ENCODE peak calls at places on chromosomes 4 and X, in five cellular contexts. U is hippocampal formation, A is esophagus muscularis mucosa, S is GM13977, N is NCI-H345. H is an unnamed sample.

GRCh38 chrX:110504947-110505346 is 146.3 kb downstream of the RTL9 start:
- DNase-seq in U (no peak), N (no peak), S (no peak), A (no peak), H (no peak)

GRCh38 chr4:107586321-107586720 is 133.7 kb downstream of the PAPSS1 start:
- DNase-seq in U (no peak), A (no peak), S (no peak), N (no peak), H (no peak)

GRCh38 chr4:26412381-26413372 is 77.6 kb downstream of the CCKAR start:
- DNase-seq in N (no peak), S (no peak), A (no peak), U (no peak), H (no peak)

GRCh38 chr4:148076964-148077363 is 345.1 kb downstream of the ARHGAP10 start:
- DNase-seq in N (no peak), S (no peak), U (no peak), A (no peak), H (no peak)

GRCh38 chrX:93673869-93674271 is at the start of gene FAM133A:
- DNase-seq in U (peak), A (no peak), S (no peak), N (peak), H (no peak)

GRCh38 chrX:17547658-17548057 is 172.7 kb downstream of the NHS start:
- DNase-seq in U (no peak), N (peak), A (no peak), S (peak), H (peak)

GRCh38 chr4:110518889-110519490 is 43.0 kb downstream of the ENPEP start:
- DNase-seq in A (no peak), N (no peak), S (peak), U (no peak), H (peak)

GRCh38 chr4:184850431-184851199 is 24.8 kb upstream of the ACSL1 start:
- DNase-seq in N (no peak), A (no peak), U (no peak), S (peak), H (no peak)

GRCh38 chrX:9562851-9563250 is 98.0 kb downstream of the TBL1X start:
- DNase-seq in N (no peak), U (no peak), A (no peak), S (no peak), H (no peak)

GRCh38 chr4:176258135-176258534 is 10.9 kb downstream of the ASB5 start:
- DNase-seq in N (no peak), U (no peak), A (no peak), S (no peak), H (no peak)

GRCh38 chr4:97942137-97942536 is 201.1 kb downstream of the STPG2 start:
- DNase-seq in S (no peak), U (no peak), N (no peak), A (no peak), H (no peak)

GRCh38 chrX:71667328-71668247 is at the start of gene LOC101059915:
- DNase-seq in A (no peak), N (no peak), S (no peak), U (no peak), H (no peak)

GRCh38 chr4:156781852-156782251 is 189.7 kb downstream of the PDGFC start:
- DNase-seq in U (no peak), A (no peak), N (no peak), S (no peak), H (peak)

GRCh38 chrX:107167163-107167921 is 38.9 kb downstream of the NUP62CL start:
- DNase-seq in A (no peak), S (no peak), U (no peak), N (no peak), H (no peak)

GRCh38 chr4:30757357-30757756 is 37.2 kb downstream of the PCDH7 start:
- DNase-seq in U (no peak), N (no peak), A (no peak), S (no peak), H (peak)

GRCh38 chr4:127143460-127144190 is 489.1 kb upstream of the INTU start:
- DNase-seq in S (no peak), N (no peak), A (no peak), U (no peak), H (no peak)

GRCh38 chrX:23435575-23435974 is 100.9 kb downstream of the PTCHD1 start:
- DNase-seq in A (no peak), S (no peak), N (no peak), U (no peak), H (no peak)

GRCh38 chrX:103187953-103188475 is 26.9 kb upstream of the BEX4 start:
- DNase-seq in A (no peak), U (no peak), N (no peak), S (no peak), H (peak)

GRCh38 chr4:186931519-186931918 is 207.9 kb upstream of the FAT1 start:
- DNase-seq in U (no peak), A (no peak), S (no peak), N (no peak), H (no peak)

GRCh38 chr4:5955201-5955821 is 62.4 kb upstream of the CRMP1 start:
- DNase-seq in S (no peak), A (no peak), U (no peak), N (peak), H (no peak)

GRCh38 chr4:154425514-154425913 is 66.1 kb downstream of the DCHS2 start:
- DNase-seq in U (no peak), N (no peak), A (no peak), S (no peak), H (no peak)

GRCh38 chrX:3592184-3592583 is 121.3 kb downstream of the PRKX start:
- DNase-seq in S (no peak), A (no peak), N (no peak), U (no peak), H (no peak)

GRCh38 chrX:94612140-94612539 is 938.1 kb downstream of the FAM133A start:
- DNase-seq in N (no peak), U (no peak), A (no peak), S (no peak), H (no peak)

GRCh38 chrX:53471346-53471745 is 37.2 kb upstream of the HSD17B10 start:
- DNase-seq in S (no peak), A (no peak), U (no peak), N (no peak), H (no peak)

GRCh38 chrX:123291623-123292022 is 107.5 kb downstream of the GRIA3 start:
- DNase-seq in A (no peak), S (no peak), U (no peak), N (no peak), H (peak)

GRCh38 chr4:2337896-2338295 is 76.0 kb upstream of the MXD4 start:
- DNase-seq in N (no peak), A (peak), S (no peak), U (no peak), H (no peak)

GRCh38 chr4:53917719-53918118 is 146.7 kb downstream of the CHIC2 start:
- DNase-seq in N (no peak), S (no peak), A (peak), U (no peak), H (no peak)

GRCh38 chr4:18695733-18696527 is 674.4 kb upstream of the LCORL start:
- DNase-seq in S (no peak), A (no peak), N (no peak), U (no peak), H (peak)

GRCh38 chr4:175330236-175330635 is 412.1 kb downstream of the ADAM29 start:
- DNase-seq in U (no peak), S (no peak), N (no peak), A (no peak), H (no peak)

GRCh38 chr4:4825431-4825830 is 34.0 kb upstream of the MSX1 start:
- DNase-seq in S (no peak), U (no peak), A (no peak), N (no peak), H (no peak)

H was measured in HT-29.